ENCODE peak calls at places on chromosomes 16 and 17, in seven cellular contexts. M is SJCRH30, R is upper lobe of left lung, Z is stomach, N is aorta, S is neuronal stem cell, W is Karpas-422. V is an unnamed sample.

GRCh38 chr16:29644973-29645698 is 17.9 kb upstream of the SPN start:
- DNase-seq in S (no peak), R (no peak), M (no peak), W (peak), Z (no peak), N (no peak), V (no peak)

GRCh38 chr17:4766705-4767104 is 5.0 kb upstream of the TM4SF5 start:
- DNase-seq in N (peak), S (no peak), Z (no peak), W (no peak), M (no peak), R (no peak), V (no peak)

GRCh38 chr16:89322381-89323119 is 105.0 kb downstream of the ZNF778 start:
- DNase-seq in Z (no peak), S (no peak), M (peak), W (no peak), R (peak), N (no peak), V (no peak)

GRCh38 chr16:72241930-72242329 is 70.0 kb upstream of the PMFBP1 start:
- DNase-seq in N (no peak), Z (no peak), M (peak), R (no peak), S (peak), W (peak), V (no peak)

GRCh38 chr17:77734371-77735050 is 224.0 kb upstream of the TNRC6C start:
- DNase-seq in W (no peak), Z (peak), S (no peak), M (peak), N (peak), R (peak), V (no peak)

GRCh38 chr16:53257001-53257400 is 177.3 kb upstream of the RBL2 start:
- DNase-seq in M (peak), Z (no peak), N (no peak), R (no peak), S (no peak), W (no peak), V (no peak)

GRCh38 chr17:81868674-81869220 is 2.4 kb downstream of the ARHGDIA start:
- DNase-seq in R (no peak), M (peak), W (peak), Z (no peak), N (peak), S (no peak), V (no peak)

GRCh38 chr17:77684803-77685580 is 273.5 kb upstream of the TNRC6C start:
- DNase-seq in Z (no peak), S (no peak), M (no peak), W (no peak), N (no peak), R (no peak), V (no peak)

GRCh38 chr16:77849640-77850258 is 61.4 kb downstream of the VAT1L start:
- DNase-seq in W (no peak), M (no peak), S (no peak), R (no peak), Z (no peak), N (no peak), V (no peak)

GRCh38 chr16:24124291-24124690 is 131.8 kb upstream of the CACNG3 start:
- DNase-seq in S (no peak), R (no peak), M (no peak), N (no peak), Z (no peak), W (no peak), V (no peak)

GRCh38 chr17:43021739-43022512 is at the start of gene VAT1:
- DNase-seq in N (peak), Z (peak), M (peak), S (peak), R (peak), W (peak), V (peak)

GRCh38 chr17:81386646-81387234 is 8.5 kb upstream of the BAHCC1 start:
- DNase-seq in R (no peak), W (no peak), N (no peak), Z (peak), M (peak), S (no peak), V (no peak)

GRCh38 chr17:75271233-75271954 is 363 bp upstream of the MIF4GD start:
- DNase-seq in Z (peak), M (peak), R (peak), N (peak), S (peak), W (peak), V (peak)

GRCh38 chr17:78031435-78031834 is 72.9 kb downstream of the TNRC6C start:
- DNase-seq in N (no peak), R (no peak), Z (no peak), S (no peak), W (no peak), M (no peak), V (no peak)

GRCh38 chr16:78129349-78129748 is 29.9 kb downstream of the WWOX start:
- DNase-seq in N (no peak), S (no peak), W (no peak), M (no peak), R (no peak), Z (no peak), V (no peak)

GRCh38 chr17:9218911-9219310 is 197.6 kb downstream of the NTN1 start:
- DNase-seq in S (no peak), N (no peak), Z (no peak), W (no peak), M (no peak), R (no peak), V (no peak)

GRCh38 chr17:41553987-41554680 is 17.7 kb downstream of the KRT9 start:
- DNase-seq in Z (no peak), W (no peak), S (no peak), M (no peak), R (no peak), N (no peak), V (no peak)

GRCh38 chr17:15377608-15378007 is 36.2 kb upstream of the TEKT3 start:
- DNase-seq in S (peak), Z (no peak), M (peak), R (no peak), N (no peak), W (no peak), V (no peak)

GRCh38 chr17:72997559-72997958 is 94.9 kb downstream of the SLC39A11 start:
- DNase-seq in N (no peak), M (no peak), W (no peak), S (no peak), Z (no peak), R (no peak), V (no peak)

GRCh38 chr16:51399908-51400670 is 249.0 kb upstream of the SALL1 start:
- DNase-seq in W (no peak), M (no peak), R (no peak), Z (no peak), N (no peak), S (no peak), V (no peak)

GRCh38 chr16:28549301-28549899 is 4.3 kb upstream of the SGF29 start:
- DNase-seq in R (no peak), N (no peak), W (peak), Z (no peak), S (no peak), M (no peak), V (peak)

GRCh38 chr17:80778716-80779115 is 212.9 kb upstream of the CHMP6 start:
- DNase-seq in R (no peak), N (no peak), W (no peak), M (no peak), S (no peak), Z (no peak), V (no peak)

GRCh38 chr16:64499211-64499610 is 622.7 kb downstream of the CDH11 start:
- DNase-seq in R (no peak), S (no peak), N (no peak), W (no peak), Z (no peak), M (no peak), V (no peak)

GRCh38 chr17:45003877-45004276 is 35.8 kb upstream of the C1QL1 start:
- DNase-seq in S (no peak), R (no peak), M (no peak), N (no peak), W (no peak), Z (no peak), V (no peak)

GRCh38 chr16:10168258-10168657 is 14.0 kb downstream of the GRIN2A start:
- DNase-seq in Z (no peak), W (no peak), M (no peak), N (no peak), S (no peak), R (no peak), V (no peak)

GRCh38 chr17:63600569-63601438 is at the start of gene TACO1:
- DNase-seq in N (peak), W (peak), S (peak), M (peak), Z (peak), R (peak), V (peak)

GRCh38 chr17:45719335-45720071 is 64.6 kb upstream of the CRHR1 start:
- DNase-seq in S (no peak), R (no peak), N (no peak), M (peak), Z (no peak), W (peak), V (no peak)

GRCh38 chr17:82825540-82826124 is 14.2 kb downstream of the ZNF750 start:
- DNase-seq in R (no peak), W (no peak), N (no peak), Z (no peak), S (no peak), M (no peak), V (no peak)

GRCh38 chr17:45907720-45908395 is 13.5 kb downstream of the MAPT start:
- DNase-seq in S (no peak), R (no peak), W (no peak), Z (no peak), N (no peak), M (peak), V (no peak)

GRCh38 chr16:84765606-84766580 is 53.9 kb upstream of the CRISPLD2 start:
- DNase-seq in S (no peak), R (no peak), W (no peak), N (no peak), Z (no peak), M (no peak), V (peak)

GRCh38 chr16:73315645-73316044 is 267.7 kb upstream of the ZFHX3 start:
- DNase-seq in Z (no peak), W (peak), R (no peak), N (no peak), M (no peak), S (no peak), V (no peak)

GRCh38 chr17:1644493-1645206 is 882 bp downstream of the SCARF1 start:
- DNase-seq in N (peak), M (no peak), W (no peak), R (peak), Z (no peak), S (no peak), V (no peak)

GRCh38 chr17:68600123-68600880 is 865 bp downstream of the FAM20A start:
- DNase-seq in N (peak), R (peak), Z (peak), S (peak), M (no peak), W (no peak), V (no peak)

GRCh38 chr16:77276686-77277085 is 77.5 kb downstream of the SYCE1L start:
- DNase-seq in W (no peak), R (no peak), N (no peak), S (no peak), M (no peak), Z (no peak), V (no peak)

GRCh38 chr17:55302407-55302787 is 37.6 kb downstream of the HLF start:
- DNase-seq in N (no peak), Z (no peak), S (no peak), M (no peak), W (no peak), R (no peak), V (no peak)
- H3K27ac ChIP-seq in N (no peak), Z (no peak), S (no peak), M (no peak), W (no peak), R (no peak), V (no peak)

GRCh38 chr16:3285131-3285530 is 1.8 kb downstream of the ZNF263 start:
- DNase-seq in W (no peak), N (no peak), R (no peak), Z (no peak), M (no peak), S (no peak), V (no peak)
- H3K27ac ChIP-seq in W (no peak), N (no peak), R (no peak), Z (no peak), M (no peak), S (no peak), V (no peak)

GRCh38 chr17:2708585-2709172 is 2.9 kb downstream of the CLUH start:
- DNase-seq in Z (no peak), S (no peak), M (no peak), R (no peak), W (no peak), N (no peak), V (no peak)
- H3K27ac ChIP-seq in Z (peak), S (no peak), M (no peak), R (peak), W (peak), N (peak), V (no peak)

GRCh38 chr16:659618-660017 is 8.3 kb upstream of the RHOT2 start:
- DNase-seq in W (no peak), R (no peak), S (no peak), N (no peak), Z (no peak), M (no peak), V (no peak)

GRCh38 chr16:658679-659571 is 9.0 kb upstream of the RHOT2 start:
- DNase-seq in S (no peak), M (no peak), R (no peak), W (peak), Z (no peak), N (no peak), V (peak)

GRCh38 chr16:661184-661821 is 6.6 kb upstream of the RHOT2 start:
- DNase-seq in S (no peak), R (no peak), N (no peak), Z (no peak), W (no peak), M (no peak), V (no peak)

GRCh38 chr16:660459-661183 is 7.3 kb upstream of the RHOT2 start:
- DNase-seq in Z (peak), R (peak), W (peak), N (peak), S (peak), M (peak), V (peak)

GRCh38 chr16:660132-660458 is 7.8 kb upstream of the RHOT2 start:
- DNase-seq in S (no peak), R (no peak), W (no peak), M (no peak), Z (no peak), N (no peak), V (no peak)
- H3K27ac ChIP-seq in S (peak), R (peak), W (peak), M (no peak), Z (peak), N (no peak), V (no peak)

DNA sequence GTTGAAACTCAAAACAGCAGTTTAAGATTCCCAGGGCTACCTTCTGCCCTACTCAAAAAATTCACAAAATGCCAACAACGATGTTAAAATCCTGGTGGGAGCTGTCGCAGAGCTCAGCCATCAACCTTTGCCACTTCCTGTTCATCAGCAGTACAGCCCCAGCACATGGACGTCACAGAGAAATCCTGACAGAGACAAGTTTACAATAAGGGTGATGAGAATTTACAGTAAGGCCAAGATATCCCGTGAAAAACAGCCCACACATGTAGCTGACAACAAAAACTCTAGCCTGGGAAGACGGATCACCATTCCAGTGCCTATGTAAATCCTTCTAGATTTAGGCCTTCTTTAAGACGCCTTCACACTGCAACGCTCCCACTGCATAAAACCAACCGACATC is 18.8 kb downstream of the USP22 start:
- DNase-seq in W (no peak), N (no peak), M (no peak), S (no peak), Z (no peak), R (no peak), V (no peak)
- H3K27ac ChIP-seq in W (no peak), N (no peak), M (no peak), S (no peak), Z (peak), R (no peak), V (no peak)

GRCh38 chr16:50303605-50304466 is 37.5 kb downstream of the ADCY7 start:
- DNase-seq in R (peak), S (no peak), Z (no peak), W (no peak), M (no peak), N (peak), V (no peak)
- H3K27ac ChIP-seq in R (peak), S (no peak), Z (peak), W (no peak), M (no peak), N (no peak), V (no peak)

V was measured in CD4-positive, alpha-beta memory T cell.